ENCODE peak calls at places on chromosomes 1 and 21, in five cellular contexts. P is IMR-90, M is keratinocyte, V is H9, D is pancreas. O is an unnamed sample.

GRCh38 chr1:171055966-171056643 is 34.6 kb upstream of the FMO3 start:
- DNase-seq in P (no peak), M (no peak), V (no peak), D (no peak), O (no peak)

GRCh38 chr1:97013904-97014303 is 292.3 kb downstream of the PTBP2 start:
- DNase-seq in P (peak), M (no peak), V (no peak), D (no peak), O (no peak)

GRCh38 chr1:9761855-9762254 is 61.9 kb downstream of the CLSTN1 start:
- DNase-seq in P (no peak), M (no peak), V (no peak), D (no peak), O (no peak)

GRCh38 chr1:228100822-228101613 is 2.1 kb downstream of the C1orf35 start:
- DNase-seq in P (no peak), M (no peak), V (no peak), D (no peak), O (peak)

GRCh38 chr1:79974659-79975058 is 968.1 kb upstream of the ADGRL4 start:
- DNase-seq in P (no peak), M (no peak), V (peak), D (no peak), O (peak)

GRCh38 chr1:37602750-37603694 is 7.3 kb upstream of the GNL2 start:
- DNase-seq in P (peak), M (no peak), V (peak), D (no peak), O (peak)

GRCh38 chr21:46191257-46191685 is 7.0 kb upstream of the SPATC1L start:
- DNase-seq in P (peak), M (no peak), V (peak), D (no peak), O (no peak)

GRCh38 chr21:36976882-36977651 is 10.6 kb upstream of the HLCS start:
- DNase-seq in P (peak), M (no peak), V (peak), D (no peak), O (peak)

GRCh38 chr21:27424601-27425000 is 457.7 kb upstream of the ADAMTS5 start:
- DNase-seq in P (peak), M (no peak), V (no peak), D (no peak), O (peak)

GRCh38 chr21:46022551-46023107 is 41.1 kb downstream of the COL6A1 start:
- DNase-seq in P (no peak), M (no peak), V (peak), D (no peak), O (no peak)

GRCh38 chr21:17527711-17528110 is 14.9 kb downstream of the CXADR start:
- DNase-seq in P (no peak), M (no peak), V (no peak), D (no peak), O (no peak)

GRCh38 chr1:185440877-185441276 is 123.8 kb upstream of the IVNS1ABP start:
- DNase-seq in P (no peak), M (no peak), V (no peak), D (no peak), O (no peak)

GRCh38 chr21:17343055-17343454 is 169.8 kb upstream of the CXADR start:
- DNase-seq in P (peak), M (no peak), V (no peak), D (no peak), O (no peak)

GRCh38 chr1:196678510-196678884 is 26.7 kb downstream of the CFH start:
- DNase-seq in P (peak), M (no peak), V (no peak), D (no peak), O (no peak)

GRCh38 chr1:229165327-229165726 is 105.6 kb upstream of the RAB4A start:
- DNase-seq in P (no peak), M (no peak), V (no peak), D (no peak), O (no peak)

GRCh38 chr1:91099746-91100621 is 78.1 kb upstream of the ZNF644 start:
- DNase-seq in P (no peak), M (no peak), V (no peak), D (no peak), O (no peak)

GRCh38 chr1:109570414-109570813 is 22.0 kb downstream of the GNAI3 start:
- DNase-seq in P (peak), M (peak), V (no peak), D (no peak), O (no peak)

GRCh38 chr1:246753670-246754535 is 29.7 kb downstream of the SCCPDH start:
- DNase-seq in P (peak), M (no peak), V (peak), D (no peak), O (peak)

GRCh38 chr1:156432109-156433018 is 63.4 kb downstream of the RHBG start:
- DNase-seq in P (no peak), M (no peak), V (peak), D (no peak), O (peak)

GRCh38 chr1:186985889-186986491 is 157.2 kb downstream of the PLA2G4A start:
- DNase-seq in P (peak), M (no peak), V (no peak), D (no peak), O (no peak)

GRCh38 chr1:66533804-66534745 is at the start of gene SGIP1:
- DNase-seq in P (peak), M (no peak), V (peak), D (peak), O (peak)

GRCh38 chr1:19006837-19007271 is 50.4 kb upstream of the IFFO2 start:
- DNase-seq in P (no peak), M (no peak), V (no peak), D (no peak), O (no peak)
- H3K27ac ChIP-seq in P (no peak), M (no peak), V (no peak), D (peak), O (no peak)

GRCh38 chr1:24822887-24823286 is 77.6 kb downstream of the CLIC4 start:
- DNase-seq in P (no peak), M (no peak), V (no peak), D (no peak), O (no peak)
- H3K27ac ChIP-seq in P (no peak), M (no peak), V (no peak), D (no peak), O (no peak)

GRCh38 chr1:27567183-27567526 is 36.8 kb downstream of the AHDC1 start:
- DNase-seq in P (no peak), M (no peak), V (no peak), D (no peak), O (no peak)
- H3K27ac ChIP-seq in P (no peak), M (no peak), V (no peak), D (no peak), O (peak)

GRCh38 chr1:58524353-58524945 is 22.1 kb downstream of the OMA1 start:
- DNase-seq in P (peak), M (no peak), V (no peak), D (no peak), O (no peak)
- H3K27ac ChIP-seq in P (no peak), M (no peak), V (no peak), D (no peak), O (no peak)

GRCh38 chr1:93080424-93080823 is 1.3 kb downstream of the MTF2 start:
- DNase-seq in P (peak), M (peak), V (no peak), D (no peak), O (no peak)

GRCh38 chr1:93079685-93080141 is 630 bp downstream of the MTF2 start:
- DNase-seq in P (no peak), M (no peak), V (peak), D (no peak), O (peak)

GRCh38 chr1:93076268-93076667 is 2.8 kb upstream of the MTF2 start:
- DNase-seq in P (no peak), M (no peak), V (no peak), D (no peak), O (no peak)

GRCh38 chr1:93081716-93082115 is 2.6 kb downstream of the MTF2 start:
- DNase-seq in P (peak), M (peak), V (no peak), D (no peak), O (no peak)

DNA sequence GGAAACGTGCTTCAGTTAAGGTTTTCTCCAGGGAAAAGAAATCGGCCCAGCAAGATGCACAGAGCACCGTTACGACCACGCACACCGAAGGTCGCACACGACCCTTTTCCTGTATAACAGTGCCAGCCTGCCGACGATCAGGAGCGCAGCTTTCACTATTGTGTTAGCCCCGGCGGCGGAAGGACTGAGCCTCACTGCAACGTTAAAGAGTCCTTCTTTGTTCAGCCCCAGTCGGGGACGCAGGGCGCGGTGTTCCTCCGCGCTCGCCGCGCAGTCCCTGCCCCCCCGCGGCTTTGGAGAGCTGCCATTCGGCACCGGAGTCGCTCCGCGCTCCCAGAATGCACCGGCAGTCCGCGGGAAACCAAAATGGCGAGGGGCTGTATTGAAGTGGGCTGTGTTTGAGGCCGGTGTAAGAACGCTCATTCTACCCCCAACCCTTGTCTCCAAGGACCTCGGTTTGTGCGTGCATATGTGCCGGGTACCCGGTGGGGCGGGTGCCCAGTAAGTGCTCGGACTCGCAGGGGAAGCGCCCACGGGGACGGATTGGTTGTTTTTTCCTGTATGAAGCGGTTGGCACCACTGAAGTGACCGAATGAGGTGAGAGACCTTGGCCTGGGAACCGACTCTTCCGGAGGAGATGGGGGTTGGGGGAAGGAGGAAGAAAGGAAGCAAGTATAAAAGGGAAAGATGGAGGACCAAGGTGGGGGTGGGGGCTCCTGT is at the start of gene MTF2:
- DNase-seq in P (peak), M (peak), V (peak), D (peak), O (peak)
- H3K27ac ChIP-seq in P (peak), M (peak), V (peak), D (peak), O (peak)

GRCh38 chr1:201506092-201506491 is 831 bp downstream of the CSRP1 start:
- DNase-seq in P (no peak), M (no peak), V (no peak), D (no peak), O (no peak)
- H3K27ac ChIP-seq in P (peak), M (peak), V (no peak), D (peak), O (no peak)

GRCh38 chr1:204318324-204318723 is 41.4 kb downstream of the PLEKHA6 start:
- DNase-seq in P (no peak), M (no peak), V (no peak), D (no peak), O (no peak)
- H3K27ac ChIP-seq in P (no peak), M (no peak), V (no peak), D (no peak), O (no peak)